ENCODE peak calls at places on chromosomes 2 and 18, in eight cellular contexts. One of them, this sample, is unnamed.

GRCh38 chr2:72835403-72835802 is 9.6 kb upstream of the EXOC6B start:
- DNase-seq in GM04504: no peak
- DNase-seq in astrocyte: no peak
- DNase-seq in germinal center: no peak
- DNase-seq in NCI-H82: no peak
- DNase-seq in A673: no peak
- DNase-seq in pons: no peak
- DNase-seq in astrocyte of the spinal cord: no peak
- DNase-seq in this sample: no peak

GRCh38 chr18:55753643-55754255 is 165.8 kb upstream of the TCF4 start:
- DNase-seq in astrocyte of the spinal cord: peak
- DNase-seq in A673: no peak
- DNase-seq in pons: no peak
- DNase-seq in GM04504: no peak
- DNase-seq in NCI-H82: no peak
- DNase-seq in germinal center: no peak
- DNase-seq in astrocyte: no peak
- DNase-seq in this sample: no peak

GRCh38 chr2:136117391-136117841 is 533 bp downstream of the CXCR4 start:
- DNase-seq in astrocyte of the spinal cord: peak
- DNase-seq in germinal center: peak
- DNase-seq in astrocyte: peak
- DNase-seq in GM04504: peak
- DNase-seq in NCI-H82: peak
- DNase-seq in A673: peak
- DNase-seq in pons: peak
- DNase-seq in this sample: no peak

GRCh38 chr2:74317696-74318095 is 25.5 kb downstream of the SLC4A5 start:
- DNase-seq in GM04504: no peak
- DNase-seq in A673: no peak
- DNase-seq in pons: peak
- DNase-seq in astrocyte of the spinal cord: no peak
- DNase-seq in astrocyte: no peak
- DNase-seq in germinal center: no peak
- DNase-seq in NCI-H82: no peak
- DNase-seq in this sample: no peak

GRCh38 chr18:48027401-48027931 is 97.0 kb upstream of the SMAD2 start:
- DNase-seq in GM04504: no peak
- DNase-seq in germinal center: no peak
- DNase-seq in A673: no peak
- DNase-seq in astrocyte: no peak
- DNase-seq in astrocyte of the spinal cord: no peak
- DNase-seq in NCI-H82: no peak
- DNase-seq in pons: peak
- DNase-seq in this sample: no peak

GRCh38 chr2:191612496-191612895 is 65.4 kb upstream of the NABP1 start:
- DNase-seq in NCI-H82: no peak
- DNase-seq in astrocyte of the spinal cord: peak
- DNase-seq in astrocyte: peak
- DNase-seq in GM04504: peak
- DNase-seq in A673: no peak
- DNase-seq in pons: no peak
- DNase-seq in germinal center: no peak
- DNase-seq in this sample: no peak

GRCh38 chr2:191938779-191939178 is 91.9 kb upstream of the CAVIN2 start:
- DNase-seq in GM04504: no peak
- DNase-seq in astrocyte of the spinal cord: no peak
- DNase-seq in astrocyte: no peak
- DNase-seq in A673: peak
- DNase-seq in NCI-H82: peak
- DNase-seq in pons: no peak
- DNase-seq in germinal center: no peak
- DNase-seq in this sample: no peak

GRCh38 chr2:138760693-138761092 is 19.5 kb downstream of the NXPH2 start:
- DNase-seq in A673: no peak
- DNase-seq in NCI-H82: no peak
- DNase-seq in GM04504: no peak
- DNase-seq in germinal center: no peak
- DNase-seq in pons: no peak
- DNase-seq in astrocyte: no peak
- DNase-seq in astrocyte of the spinal cord: no peak
- DNase-seq in this sample: no peak

GRCh38 chr18:37944871-37945270 is 379.3 kb upstream of the CELF4 start:
- DNase-seq in NCI-H82: no peak
- DNase-seq in germinal center: no peak
- DNase-seq in A673: no peak
- DNase-seq in astrocyte of the spinal cord: no peak
- DNase-seq in astrocyte: no peak
- DNase-seq in pons: no peak
- DNase-seq in GM04504: no peak
- DNase-seq in this sample: no peak

GRCh38 chr2:6231166-6231565 is 539.0 kb downstream of the SOX11 start:
- DNase-seq in A673: no peak
- DNase-seq in GM04504: no peak
- DNase-seq in astrocyte of the spinal cord: peak
- DNase-seq in astrocyte: peak
- DNase-seq in pons: no peak
- DNase-seq in NCI-H82: no peak
- DNase-seq in germinal center: no peak
- DNase-seq in this sample: no peak

GRCh38 chr2:127486247-127486912 is 39.9 kb downstream of the IWS1 start:
- DNase-seq in NCI-H82: no peak
- DNase-seq in A673: no peak
- DNase-seq in astrocyte of the spinal cord: no peak
- DNase-seq in germinal center: no peak
- DNase-seq in astrocyte: peak
- DNase-seq in GM04504: no peak
- DNase-seq in pons: no peak
- DNase-seq in this sample: no peak

GRCh38 chr2:118221952-118222594 is 133.8 kb downstream of the INSIG2 start:
- DNase-seq in astrocyte: peak
- DNase-seq in NCI-H82: peak
- DNase-seq in A673: peak
- DNase-seq in germinal center: peak
- DNase-seq in GM04504: peak
- DNase-seq in pons: peak
- DNase-seq in astrocyte of the spinal cord: peak
- DNase-seq in this sample: peak

GRCh38 chr2:152730591-152731333 is 12.3 kb downstream of the ARL6IP6 start:
- DNase-seq in NCI-H82: no peak
- DNase-seq in GM04504: no peak
- DNase-seq in A673: no peak
- DNase-seq in germinal center: no peak
- DNase-seq in pons: no peak
- DNase-seq in astrocyte: peak
- DNase-seq in astrocyte of the spinal cord: no peak
- DNase-seq in this sample: no peak

GRCh38 chr2:62287895-62288589 is 92.1 kb downstream of the B3GNT2 start:
- DNase-seq in astrocyte of the spinal cord: peak
- DNase-seq in astrocyte: no peak
- DNase-seq in pons: no peak
- DNase-seq in GM04504: no peak
- DNase-seq in NCI-H82: peak
- DNase-seq in germinal center: no peak
- DNase-seq in A673: peak
- DNase-seq in this sample: no peak

GRCh38 chr2:159133795-159134194 is 152.7 kb downstream of the WDSUB1 start:
- DNase-seq in germinal center: no peak
- DNase-seq in A673: peak
- DNase-seq in GM04504: no peak
- DNase-seq in NCI-H82: no peak
- DNase-seq in astrocyte of the spinal cord: peak
- DNase-seq in pons: no peak
- DNase-seq in astrocyte: peak
- DNase-seq in this sample: no peak

GRCh38 chr2:231662028-231662810 is 46.1 kb upstream of the PTMA start:
- DNase-seq in astrocyte of the spinal cord: peak
- DNase-seq in astrocyte: peak
- DNase-seq in NCI-H82: no peak
- DNase-seq in germinal center: peak
- DNase-seq in A673: peak
- DNase-seq in pons: peak
- DNase-seq in GM04504: peak
- DNase-seq in this sample: peak

GRCh38 chr2:235523021-235523420 is 29.2 kb downstream of the AGAP1 start:
- DNase-seq in NCI-H82: no peak
- DNase-seq in A673: no peak
- DNase-seq in germinal center: no peak
- DNase-seq in astrocyte of the spinal cord: no peak
- DNase-seq in astrocyte: no peak
- DNase-seq in GM04504: no peak
- DNase-seq in pons: no peak
- DNase-seq in this sample: no peak

GRCh38 chr18:77323640-77324370 is 74.2 kb downstream of the GALR1 start:
- DNase-seq in astrocyte of the spinal cord: no peak
- DNase-seq in A673: no peak
- DNase-seq in pons: no peak
- DNase-seq in NCI-H82: no peak
- DNase-seq in GM04504: no peak
- DNase-seq in germinal center: no peak
- DNase-seq in astrocyte: no peak
- DNase-seq in this sample: no peak

GRCh38 chr2:100988630-100989417 is 13.3 kb upstream of the RPL31 start:
- DNase-seq in pons: no peak
- DNase-seq in germinal center: no peak
- DNase-seq in astrocyte of the spinal cord: no peak
- DNase-seq in astrocyte: peak
- DNase-seq in GM04504: peak
- DNase-seq in NCI-H82: no peak
- DNase-seq in A673: no peak
- DNase-seq in this sample: no peak

GRCh38 chr2:160278889-160279196 is 78.8 kb upstream of the ITGB6 start:
- DNase-seq in germinal center: no peak
- DNase-seq in astrocyte: no peak
- DNase-seq in A673: no peak
- DNase-seq in astrocyte of the spinal cord: peak
- DNase-seq in GM04504: no peak
- DNase-seq in NCI-H82: peak
- DNase-seq in pons: peak
- DNase-seq in this sample: no peak

GRCh38 chr2:136025057-136025973 is 39.9 kb upstream of the DARS1 start:
- DNase-seq in astrocyte of the spinal cord: peak
- DNase-seq in astrocyte: peak
- DNase-seq in pons: peak
- DNase-seq in germinal center: peak
- DNase-seq in GM04504: peak
- DNase-seq in A673: no peak
- DNase-seq in NCI-H82: peak
- DNase-seq in this sample: no peak

GRCh38 chr2:15965564-15966019 is 25.2 kb downstream of the MYCN start:
- DNase-seq in astrocyte: no peak
- DNase-seq in pons: no peak
- DNase-seq in A673: no peak
- DNase-seq in NCI-H82: no peak
- DNase-seq in germinal center: no peak
- DNase-seq in GM04504: no peak
- DNase-seq in astrocyte of the spinal cord: no peak
- DNase-seq in this sample: no peak

GRCh38 chr18:8959551-8960135 is 142.9 kb upstream of the NDUFV2 start:
- DNase-seq in pons: no peak
- DNase-seq in astrocyte of the spinal cord: no peak
- DNase-seq in NCI-H82: no peak
- DNase-seq in astrocyte: no peak
- DNase-seq in A673: no peak
- DNase-seq in GM04504: no peak
- DNase-seq in germinal center: no peak
- DNase-seq in this sample: no peak

GRCh38 chr2:4882421-4882820 is 809.8 kb upstream of the SOX11 start:
- DNase-seq in astrocyte of the spinal cord: peak
- DNase-seq in A673: no peak
- DNase-seq in pons: no peak
- DNase-seq in astrocyte: no peak
- DNase-seq in germinal center: no peak
- DNase-seq in GM04504: no peak
- DNase-seq in NCI-H82: no peak
- DNase-seq in this sample: no peak

GRCh38 chr2:201174687-201175086 is 8.3 kb upstream of the CASP10 start:
- DNase-seq in GM04504: no peak
- DNase-seq in astrocyte: no peak
- DNase-seq in pons: no peak
- DNase-seq in NCI-H82: no peak
- DNase-seq in astrocyte of the spinal cord: no peak
- DNase-seq in germinal center: no peak
- DNase-seq in A673: no peak
- DNase-seq in this sample: no peak

GRCh38 chr2:109208951-109209335 is 79.9 kb downstream of the SH3RF3 start:
- DNase-seq in A673: no peak
- DNase-seq in germinal center: no peak
- DNase-seq in pons: no peak
- DNase-seq in NCI-H82: no peak
- DNase-seq in GM04504: no peak
- DNase-seq in astrocyte: no peak
- DNase-seq in astrocyte of the spinal cord: no peak
- DNase-seq in this sample: no peak

GRCh38 chr18:37668971-37669747 is 103.6 kb upstream of the CELF4 start:
- DNase-seq in A673: no peak
- DNase-seq in astrocyte: no peak
- DNase-seq in pons: peak
- DNase-seq in germinal center: no peak
- DNase-seq in GM04504: no peak
- DNase-seq in astrocyte of the spinal cord: no peak
- DNase-seq in NCI-H82: peak
- DNase-seq in this sample: no peak

This sample was measured in 8988T.